ENCODE peak calls at places on chromosome 15, in eight cellular contexts. One of them, this sample, is unnamed.

GRCh38 chr15:31304074-31304648 is 22.5 kb upstream of the KLF13 start:
- DNase-seq in suprapubic skin: peak
- DNase-seq in GM23338: no peak
- DNase-seq in HCT116: no peak
- DNase-seq in spleen: peak
- DNase-seq in breast epithelium: no peak
- DNase-seq in stomach: no peak
- DNase-seq in sigmoid colon: peak
- DNase-seq in this sample: no peak

GRCh38 chr15:37792351-37792750 is 142.1 kb upstream of the TMCO5A start:
- DNase-seq in HCT116: no peak
- DNase-seq in spleen: no peak
- DNase-seq in stomach: no peak
- DNase-seq in breast epithelium: no peak
- DNase-seq in suprapubic skin: no peak
- DNase-seq in GM23338: no peak
- DNase-seq in sigmoid colon: no peak
- DNase-seq in this sample: no peak

GRCh38 chr15:39530446-39531342 is 50.2 kb upstream of the THBS1 start:
- DNase-seq in HCT116: no peak
- DNase-seq in breast epithelium: peak
- DNase-seq in sigmoid colon: no peak
- DNase-seq in GM23338: peak
- DNase-seq in spleen: no peak
- DNase-seq in stomach: no peak
- DNase-seq in suprapubic skin: no peak
- DNase-seq in this sample: peak

GRCh38 chr15:36883705-36884355 is 216.5 kb downstream of the MEIS2 start:
- DNase-seq in spleen: peak
- DNase-seq in HCT116: peak
- DNase-seq in suprapubic skin: peak
- DNase-seq in sigmoid colon: peak
- DNase-seq in GM23338: peak
- DNase-seq in stomach: peak
- DNase-seq in breast epithelium: peak
- DNase-seq in this sample: peak

GRCh38 chr15:51883436-51883835 is 54.0 kb downstream of the TMOD3 start:
- DNase-seq in sigmoid colon: no peak
- DNase-seq in spleen: no peak
- DNase-seq in HCT116: no peak
- DNase-seq in stomach: no peak
- DNase-seq in breast epithelium: no peak
- DNase-seq in suprapubic skin: no peak
- DNase-seq in GM23338: no peak
- DNase-seq in this sample: no peak

GRCh38 chr15:39413558-39413957 is 167.3 kb upstream of the THBS1 start:
- DNase-seq in spleen: no peak
- DNase-seq in sigmoid colon: no peak
- DNase-seq in stomach: no peak
- DNase-seq in GM23338: no peak
- DNase-seq in breast epithelium: no peak
- DNase-seq in suprapubic skin: no peak
- DNase-seq in HCT116: no peak
- DNase-seq in this sample: no peak

GRCh38 chr15:70569718-70570231 is 193.6 kb downstream of the UACA start:
- DNase-seq in sigmoid colon: no peak
- DNase-seq in breast epithelium: peak
- DNase-seq in stomach: no peak
- DNase-seq in suprapubic skin: no peak
- DNase-seq in HCT116: peak
- DNase-seq in spleen: no peak
- DNase-seq in GM23338: no peak
- DNase-seq in this sample: no peak

GRCh38 chr15:34233614-34234013 is 8.8 kb downstream of the EMC4 start:
- DNase-seq in spleen: no peak
- DNase-seq in breast epithelium: no peak
- DNase-seq in suprapubic skin: no peak
- DNase-seq in GM23338: no peak
- DNase-seq in HCT116: no peak
- DNase-seq in stomach: no peak
- DNase-seq in sigmoid colon: no peak
- DNase-seq in this sample: no peak

GRCh38 chr15:68415501-68416157 is 16.3 kb downstream of the ITGA11 start:
- DNase-seq in sigmoid colon: peak
- DNase-seq in HCT116: no peak
- DNase-seq in breast epithelium: peak
- DNase-seq in GM23338: no peak
- DNase-seq in suprapubic skin: peak
- DNase-seq in spleen: no peak
- DNase-seq in stomach: no peak
- DNase-seq in this sample: no peak

GRCh38 chr15:73927003-73927475 is 777 bp downstream of the LOXL1 start:
- DNase-seq in HCT116: peak
- DNase-seq in suprapubic skin: no peak
- DNase-seq in stomach: peak
- DNase-seq in breast epithelium: no peak
- DNase-seq in GM23338: peak
- DNase-seq in sigmoid colon: peak
- DNase-seq in spleen: peak
- DNase-seq in this sample: no peak

GRCh38 chr15:48802867-48803266 is 8.0 kb downstream of the CEP152 start:
- DNase-seq in sigmoid colon: no peak
- DNase-seq in HCT116: no peak
- DNase-seq in spleen: no peak
- DNase-seq in suprapubic skin: no peak
- DNase-seq in stomach: no peak
- DNase-seq in breast epithelium: no peak
- DNase-seq in GM23338: no peak
- DNase-seq in this sample: no peak

GRCh38 chr15:67062365-67062985 is 2.9 kb upstream of the SMAD3 start:
- DNase-seq in HCT116: no peak
- DNase-seq in breast epithelium: no peak
- DNase-seq in spleen: no peak
- DNase-seq in suprapubic skin: no peak
- DNase-seq in sigmoid colon: no peak
- DNase-seq in stomach: no peak
- DNase-seq in GM23338: no peak
- DNase-seq in this sample: no peak

GRCh38 chr15:67066041-67067021 is 929 bp downstream of the SMAD3 start:
- DNase-seq in breast epithelium: no peak
- DNase-seq in sigmoid colon: peak
- DNase-seq in GM23338: peak
- DNase-seq in stomach: no peak
- DNase-seq in HCT116: no peak
- DNase-seq in suprapubic skin: no peak
- DNase-seq in spleen: peak
- DNase-seq in this sample: peak

GRCh38 chr15:67063689-67064606 is 1.5 kb upstream of the SMAD3 start:
- DNase-seq in spleen: no peak
- DNase-seq in HCT116: peak
- DNase-seq in GM23338: peak
- DNase-seq in breast epithelium: no peak
- DNase-seq in sigmoid colon: no peak
- DNase-seq in stomach: peak
- DNase-seq in suprapubic skin: no peak
- DNase-seq in this sample: no peak

GRCh38 chr15:67065531-67066005 is at the start of gene SMAD3:
- DNase-seq in spleen: peak
- DNase-seq in GM23338: peak
- DNase-seq in HCT116: peak
- DNase-seq in stomach: peak
- DNase-seq in sigmoid colon: peak
- DNase-seq in breast epithelium: peak
- DNase-seq in suprapubic skin: peak
- DNase-seq in this sample: peak

GRCh38 chr15:67064607-67065530 is 533 bp upstream of the SMAD3 start:
- DNase-seq in stomach: peak
- DNase-seq in breast epithelium: no peak
- DNase-seq in spleen: peak
- DNase-seq in sigmoid colon: peak
- DNase-seq in HCT116: no peak
- DNase-seq in suprapubic skin: peak
- DNase-seq in GM23338: peak
- DNase-seq in this sample: no peak
- TF ChIP-seq POLR2AphosphoS5 in stomach: no peak
- TF ChIP-seq POLR2AphosphoS5 in breast epithelium: no peak
- TF ChIP-seq POLR2AphosphoS5 in spleen: no peak
- TF ChIP-seq POLR2AphosphoS5 in sigmoid colon: no peak
- TF ChIP-seq POLR2AphosphoS5 in HCT116: no peak
- TF ChIP-seq POLR2AphosphoS5 in suprapubic skin: peak
- TF ChIP-seq POLR2AphosphoS5 in GM23338: peak
- TF ChIP-seq POLR2AphosphoS5 in this sample: no peak

GRCh38 chr15:85453144-85453872 is 72.9 kb downstream of the AKAP13 start:
- DNase-seq in spleen: no peak
- DNase-seq in suprapubic skin: no peak
- DNase-seq in stomach: no peak
- DNase-seq in breast epithelium: no peak
- DNase-seq in sigmoid colon: no peak
- DNase-seq in HCT116: no peak
- DNase-seq in GM23338: no peak
- DNase-seq in this sample: no peak
- TF ChIP-seq POLR2AphosphoS5 in spleen: no peak
- TF ChIP-seq POLR2AphosphoS5 in suprapubic skin: no peak
- TF ChIP-seq POLR2AphosphoS5 in stomach: no peak
- TF ChIP-seq POLR2AphosphoS5 in breast epithelium: no peak
- TF ChIP-seq POLR2AphosphoS5 in sigmoid colon: no peak
- TF ChIP-seq POLR2AphosphoS5 in HCT116: no peak
- TF ChIP-seq POLR2AphosphoS5 in GM23338: no peak
- TF ChIP-seq POLR2AphosphoS5 in this sample: no peak

GRCh38 chr15:62115847-62116246 is 49.1 kb downstream of the C2CD4A start:
- DNase-seq in GM23338: no peak
- DNase-seq in spleen: no peak
- DNase-seq in stomach: no peak
- DNase-seq in breast epithelium: no peak
- DNase-seq in suprapubic skin: no peak
- DNase-seq in HCT116: no peak
- DNase-seq in sigmoid colon: no peak
- DNase-seq in this sample: no peak

GRCh38 chr15:62110000-62110851 is 43.4 kb downstream of the C2CD4A start:
- DNase-seq in sigmoid colon: no peak
- DNase-seq in suprapubic skin: no peak
- DNase-seq in breast epithelium: no peak
- DNase-seq in GM23338: no peak
- DNase-seq in spleen: no peak
- DNase-seq in stomach: no peak
- DNase-seq in HCT116: no peak
- DNase-seq in this sample: peak

GRCh38 chr15:62109457-62109856 is 42.7 kb downstream of the C2CD4A start:
- DNase-seq in GM23338: no peak
- DNase-seq in sigmoid colon: no peak
- DNase-seq in stomach: no peak
- DNase-seq in HCT116: no peak
- DNase-seq in spleen: no peak
- DNase-seq in breast epithelium: no peak
- DNase-seq in suprapubic skin: no peak
- DNase-seq in this sample: peak

GRCh38 chr15:62112051-62112450 is 45.3 kb downstream of the C2CD4A start:
- DNase-seq in spleen: no peak
- DNase-seq in stomach: no peak
- DNase-seq in suprapubic skin: no peak
- DNase-seq in sigmoid colon: no peak
- DNase-seq in breast epithelium: no peak
- DNase-seq in GM23338: no peak
- DNase-seq in HCT116: no peak
- DNase-seq in this sample: no peak

DNA sequence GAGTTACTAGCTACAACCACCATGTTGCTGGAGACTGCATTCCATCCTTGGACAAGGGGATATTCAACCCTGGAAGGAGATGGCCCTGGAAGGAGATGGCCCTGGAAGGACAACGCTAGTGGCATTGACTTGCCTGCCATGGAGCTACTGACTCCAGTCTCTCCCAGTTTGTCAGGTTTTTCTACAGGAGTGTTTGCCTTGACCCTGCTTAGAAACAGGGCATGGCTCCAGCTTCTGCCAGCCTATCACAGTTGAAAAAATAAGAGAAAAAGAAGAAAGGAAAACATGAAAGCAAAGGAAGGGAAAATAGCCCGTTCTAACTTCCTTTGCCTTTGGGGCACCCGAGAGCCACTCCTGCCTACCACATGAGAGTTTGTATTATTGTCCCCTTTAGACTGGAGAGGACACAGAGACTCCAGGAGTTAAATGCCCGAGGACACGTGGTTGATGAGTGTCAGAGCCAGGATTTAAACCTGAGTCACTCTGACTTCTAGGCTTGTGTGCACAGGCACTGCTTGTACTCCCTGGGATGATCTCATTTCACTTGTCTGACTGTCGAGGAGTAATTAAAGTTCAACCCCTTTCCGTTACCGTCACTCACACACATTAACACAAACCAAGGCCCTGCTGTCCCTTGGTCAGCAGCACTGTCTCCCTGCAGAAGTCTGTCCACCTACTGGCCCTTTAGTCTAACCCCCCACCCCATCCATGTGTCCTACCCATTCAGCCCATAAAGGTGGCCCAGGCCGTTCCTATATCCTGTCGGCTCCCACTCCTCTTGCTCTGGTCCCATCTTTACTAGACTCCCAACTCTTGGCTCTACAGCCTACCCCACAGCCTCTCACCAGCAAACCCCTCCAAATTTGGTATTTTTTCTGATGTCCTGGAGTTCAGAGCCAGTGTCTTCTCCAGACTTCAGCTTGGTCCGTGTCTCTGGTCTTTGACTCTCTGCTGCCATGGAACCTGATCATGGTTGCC is 46.1 kb downstream of the C2CD4A start:
- DNase-seq in spleen: no peak
- DNase-seq in HCT116: no peak
- DNase-seq in stomach: peak
- DNase-seq in GM23338: no peak
- DNase-seq in sigmoid colon: no peak
- DNase-seq in suprapubic skin: no peak
- DNase-seq in breast epithelium: peak
- DNase-seq in this sample: no peak
- TF ChIP-seq POLR2AphosphoS5 in spleen: no peak
- TF ChIP-seq POLR2AphosphoS5 in HCT116: no peak
- TF ChIP-seq POLR2AphosphoS5 in stomach: peak
- TF ChIP-seq POLR2AphosphoS5 in GM23338: no peak
- TF ChIP-seq POLR2AphosphoS5 in sigmoid colon: no peak
- TF ChIP-seq POLR2AphosphoS5 in suprapubic skin: no peak
- TF ChIP-seq POLR2AphosphoS5 in breast epithelium: peak
- TF ChIP-seq POLR2AphosphoS5 in this sample: no peak

DNA sequence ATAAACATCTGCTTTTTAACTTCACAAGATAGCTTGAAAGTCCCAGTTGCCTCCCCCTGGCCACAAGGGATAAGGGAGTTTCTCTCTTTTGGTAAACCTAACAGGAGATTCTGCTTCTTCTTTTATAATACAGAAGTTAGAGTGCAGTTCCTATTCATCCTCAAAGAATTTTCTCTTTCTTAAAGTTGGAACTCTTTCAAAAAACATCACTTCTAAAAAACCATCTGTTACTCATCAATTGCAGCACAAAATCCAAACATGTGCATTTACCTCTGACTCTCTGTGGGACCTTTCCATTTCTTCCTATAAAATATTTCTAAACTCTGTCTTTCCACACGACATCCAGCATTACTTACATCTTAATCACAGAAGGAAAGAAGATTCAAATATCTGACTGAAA is 5.1 kb downstream of the DPH6 start:
- DNase-seq in GM23338: no peak
- DNase-seq in stomach: no peak
- DNase-seq in spleen: no peak
- DNase-seq in breast epithelium: no peak
- DNase-seq in suprapubic skin: no peak
- DNase-seq in HCT116: no peak
- DNase-seq in sigmoid colon: no peak
- DNase-seq in this sample: no peak
- TF ChIP-seq POLR2AphosphoS5 in GM23338: no peak
- TF ChIP-seq POLR2AphosphoS5 in stomach: no peak
- TF ChIP-seq POLR2AphosphoS5 in spleen: no peak
- TF ChIP-seq POLR2AphosphoS5 in breast epithelium: no peak
- TF ChIP-seq POLR2AphosphoS5 in suprapubic skin: no peak
- TF ChIP-seq POLR2AphosphoS5 in HCT116: no peak
- TF ChIP-seq POLR2AphosphoS5 in sigmoid colon: no peak
- TF ChIP-seq POLR2AphosphoS5 in this sample: no peak